ENCODE peak calls at places on chromosomes 5 and 9, in seven cellular contexts. P, I, J, H, M, O and Q are unnamed samples.
A peak's percentile ranks its signal among the peaks of the same experiment; 100 is the strongest.

GRCh38 chr5:86030753-86031152 is 587.0 kb upstream of the COX7C start:
- DNase-seq in P (no peak), I (no peak), J (no peak), H (no peak), M (no peak), O (no peak), Q (no peak)

GRCh38 chr5:1652873-1653707 is 129.3 kb upstream of the LPCAT1 start:
- DNase-seq in P (no peak), I (no peak), J (no peak), H (no peak), M (no peak), O (no peak), Q (no peak)

GRCh38 chr9:89864731-89865130 is 259.9 kb downstream of the GADD45G start:
- DNase-seq in P (no peak), I (no peak), J (no peak), H (no peak), M (no peak), O (no peak), Q (no peak)

GRCh38 chr9:111158375-111158774 is 120.1 kb upstream of the LPAR1 start:
- DNase-seq in P (no peak), I (no peak), J (no peak), H (no peak), M (no peak), O (peak; percentile 60), Q (no peak)

GRCh38 chr5:1506242-1507015 is 17.3 kb downstream of the LPCAT1 start:
- DNase-seq in P (no peak), I (no peak), J (no peak), H (no peak), M (no peak), O (no peak), Q (no peak)

GRCh38 chr9:94894111-94894699 is 167.7 kb downstream of the AOPEP start:
- DNase-seq in P (no peak), I (no peak), J (no peak), H (no peak), M (no peak), O (no peak), Q (no peak)

GRCh38 chr5:148070621-148071020 is 6.8 kb downstream of the SPINK5 start:
- DNase-seq in P (no peak), I (no peak), J (no peak), H (no peak), M (no peak), O (no peak), Q (no peak)

GRCh38 chr5:56330167-56330566 is 97.0 kb upstream of the ANKRD55 start:
- DNase-seq in P (no peak), I (no peak), J (no peak), H (no peak), M (no peak), O (no peak), Q (no peak)

GRCh38 chr9:37350486-37351190 is 71.9 kb upstream of the GRHPR start:
- DNase-seq in P (no peak), I (no peak), J (no peak), H (no peak), M (no peak), O (no peak), Q (no peak)

GRCh38 chr9:34884732-34885131 is 73.4 kb upstream of the PHF24 start:
- DNase-seq in P (no peak), I (peak; percentile 7), J (peak; percentile 62), H (peak; percentile 32), M (no peak), O (no peak), Q (no peak)

GRCh38 chr5:78002690-78003089 is 226.6 kb upstream of the TBCA start:
- DNase-seq in P (no peak), I (no peak), J (no peak), H (no peak), M (no peak), O (no peak), Q (no peak)

GRCh38 chr9:33143241-33143642 is 23.9 kb downstream of the B4GALT1 start:
- DNase-seq in P (no peak), I (no peak), J (peak; percentile 50), H (no peak), M (no peak), O (peak; percentile 42), Q (peak; percentile 20)

GRCh38 chr5:132849347-132849746 is 16.9 kb downstream of the GDF9 start:
- DNase-seq in P (no peak), I (no peak), J (no peak), H (no peak), M (no peak), O (no peak), Q (no peak)